ENCODE peak calls at places on chromosomes 16 and 17, in ten cellular contexts. One of them, this sample, is unnamed.

GRCh38 chr17:17315142-17315821 is 12.1 kb downstream of the NT5M start:
- DNase-seq in uterus: no peak
- DNase-seq in CD8-positive, alpha-beta T cell: no peak
- DNase-seq in fibroblast of the aortic adventitia: no peak
- DNase-seq in GM12878: no peak
- DNase-seq in AG09309: no peak
- DNase-seq in cardiac fibroblast: no peak
- DNase-seq in testis: no peak
- DNase-seq in ovary: no peak
- DNase-seq in prostate gland: peak
- DNase-seq in this sample: no peak

GRCh38 chr16:74297296-74297665 is 667 bp downstream of the PSMD7 start:
- DNase-seq in uterus: peak
- DNase-seq in CD8-positive, alpha-beta T cell: no peak
- DNase-seq in fibroblast of the aortic adventitia: peak
- DNase-seq in GM12878: no peak
- DNase-seq in AG09309: no peak
- DNase-seq in cardiac fibroblast: peak
- DNase-seq in testis: no peak
- DNase-seq in ovary: peak
- DNase-seq in prostate gland: peak
- DNase-seq in this sample: peak

GRCh38 chr16:71367243-71367976 is 8.9 kb downstream of the CALB2 start:
- DNase-seq in uterus: no peak
- DNase-seq in CD8-positive, alpha-beta T cell: no peak
- DNase-seq in fibroblast of the aortic adventitia: peak
- DNase-seq in GM12878: peak
- DNase-seq in AG09309: no peak
- DNase-seq in cardiac fibroblast: peak
- DNase-seq in testis: peak
- DNase-seq in ovary: no peak
- DNase-seq in prostate gland: no peak
- DNase-seq in this sample: peak

GRCh38 chr16:30068750-30069574 is 3.4 kb downstream of the ALDOA start:
- DNase-seq in uterus: no peak
- DNase-seq in CD8-positive, alpha-beta T cell: no peak
- DNase-seq in fibroblast of the aortic adventitia: peak
- DNase-seq in GM12878: no peak
- DNase-seq in AG09309: no peak
- DNase-seq in cardiac fibroblast: peak
- DNase-seq in testis: no peak
- DNase-seq in ovary: no peak
- DNase-seq in prostate gland: no peak
- DNase-seq in this sample: peak

GRCh38 chr16:68369168-68369567 is 58.3 kb downstream of the PRMT7 start:
- DNase-seq in uterus: no peak
- DNase-seq in CD8-positive, alpha-beta T cell: no peak
- DNase-seq in fibroblast of the aortic adventitia: no peak
- DNase-seq in GM12878: no peak
- DNase-seq in AG09309: no peak
- DNase-seq in cardiac fibroblast: no peak
- DNase-seq in testis: no peak
- DNase-seq in ovary: no peak
- DNase-seq in prostate gland: no peak
- DNase-seq in this sample: no peak

GRCh38 chr16:57624806-57625500 is 3.5 kb upstream of the ADGRG1 start:
- DNase-seq in uterus: no peak
- DNase-seq in CD8-positive, alpha-beta T cell: no peak
- DNase-seq in fibroblast of the aortic adventitia: peak
- DNase-seq in GM12878: no peak
- DNase-seq in AG09309: no peak
- DNase-seq in cardiac fibroblast: peak
- DNase-seq in testis: no peak
- DNase-seq in ovary: no peak
- DNase-seq in prostate gland: no peak
- DNase-seq in this sample: no peak

GRCh38 chr16:14462811-14463210 is 167.2 kb downstream of the PARN start:
- DNase-seq in uterus: no peak
- DNase-seq in CD8-positive, alpha-beta T cell: no peak
- DNase-seq in fibroblast of the aortic adventitia: peak
- DNase-seq in GM12878: no peak
- DNase-seq in AG09309: no peak
- DNase-seq in cardiac fibroblast: no peak
- DNase-seq in testis: no peak
- DNase-seq in ovary: no peak
- DNase-seq in prostate gland: no peak
- DNase-seq in this sample: peak

GRCh38 chr17:44219636-44220210 is at the start of gene UBTF:
- DNase-seq in uterus: peak
- DNase-seq in CD8-positive, alpha-beta T cell: peak
- DNase-seq in fibroblast of the aortic adventitia: peak
- DNase-seq in GM12878: no peak
- DNase-seq in AG09309: no peak
- DNase-seq in cardiac fibroblast: peak
- DNase-seq in testis: peak
- DNase-seq in ovary: peak
- DNase-seq in prostate gland: peak
- DNase-seq in this sample: no peak

GRCh38 chr16:12317856-12318591 is 341.5 kb downstream of the SNX29 start:
- DNase-seq in uterus: no peak
- DNase-seq in CD8-positive, alpha-beta T cell: no peak
- DNase-seq in fibroblast of the aortic adventitia: no peak
- DNase-seq in GM12878: no peak
- DNase-seq in AG09309: no peak
- DNase-seq in cardiac fibroblast: no peak
- DNase-seq in testis: no peak
- DNase-seq in ovary: no peak
- DNase-seq in prostate gland: peak
- DNase-seq in this sample: no peak

GRCh38 chr17:10127819-10128375 is 70.5 kb downstream of the GAS7 start:
- DNase-seq in uterus: peak
- DNase-seq in CD8-positive, alpha-beta T cell: no peak
- DNase-seq in fibroblast of the aortic adventitia: peak
- DNase-seq in GM12878: no peak
- DNase-seq in AG09309: peak
- DNase-seq in cardiac fibroblast: peak
- DNase-seq in testis: peak
- DNase-seq in ovary: peak
- DNase-seq in prostate gland: no peak
- DNase-seq in this sample: peak

GRCh38 chr16:56615353-56615752 is 7.0 kb downstream of the MT2A start:
- DNase-seq in uterus: no peak
- DNase-seq in CD8-positive, alpha-beta T cell: no peak
- DNase-seq in fibroblast of the aortic adventitia: peak
- DNase-seq in GM12878: no peak
- DNase-seq in AG09309: no peak
- DNase-seq in cardiac fibroblast: peak
- DNase-seq in testis: no peak
- DNase-seq in ovary: no peak
- DNase-seq in prostate gland: no peak
- DNase-seq in this sample: peak

GRCh38 chr17:76367647-76368046 is 13.9 kb upstream of the PRPSAP1 start:
- DNase-seq in uterus: no peak
- DNase-seq in CD8-positive, alpha-beta T cell: no peak
- DNase-seq in fibroblast of the aortic adventitia: no peak
- DNase-seq in GM12878: no peak
- DNase-seq in AG09309: no peak
- DNase-seq in cardiac fibroblast: no peak
- DNase-seq in testis: no peak
- DNase-seq in ovary: no peak
- DNase-seq in prostate gland: no peak
- DNase-seq in this sample: no peak

GRCh38 chr17:76368545-76368944 is 14.8 kb upstream of the PRPSAP1 start:
- DNase-seq in uterus: no peak
- DNase-seq in CD8-positive, alpha-beta T cell: no peak
- DNase-seq in fibroblast of the aortic adventitia: no peak
- DNase-seq in GM12878: no peak
- DNase-seq in AG09309: no peak
- DNase-seq in cardiac fibroblast: no peak
- DNase-seq in testis: no peak
- DNase-seq in ovary: no peak
- DNase-seq in prostate gland: no peak
- DNase-seq in this sample: peak

GRCh38 chr17:76363107-76363801 is 9.5 kb upstream of the PRPSAP1 start:
- DNase-seq in uterus: no peak
- DNase-seq in CD8-positive, alpha-beta T cell: no peak
- DNase-seq in fibroblast of the aortic adventitia: no peak
- DNase-seq in GM12878: no peak
- DNase-seq in AG09309: no peak
- DNase-seq in cardiac fibroblast: no peak
- DNase-seq in testis: no peak
- DNase-seq in ovary: no peak
- DNase-seq in prostate gland: no peak
- DNase-seq in this sample: no peak

GRCh38 chr17:76366247-76366646 is 12.5 kb upstream of the PRPSAP1 start:
- DNase-seq in uterus: no peak
- DNase-seq in CD8-positive, alpha-beta T cell: no peak
- DNase-seq in fibroblast of the aortic adventitia: no peak
- DNase-seq in GM12878: no peak
- DNase-seq in AG09309: no peak
- DNase-seq in cardiac fibroblast: no peak
- DNase-seq in testis: no peak
- DNase-seq in ovary: no peak
- DNase-seq in prostate gland: no peak
- DNase-seq in this sample: no peak

DNA sequence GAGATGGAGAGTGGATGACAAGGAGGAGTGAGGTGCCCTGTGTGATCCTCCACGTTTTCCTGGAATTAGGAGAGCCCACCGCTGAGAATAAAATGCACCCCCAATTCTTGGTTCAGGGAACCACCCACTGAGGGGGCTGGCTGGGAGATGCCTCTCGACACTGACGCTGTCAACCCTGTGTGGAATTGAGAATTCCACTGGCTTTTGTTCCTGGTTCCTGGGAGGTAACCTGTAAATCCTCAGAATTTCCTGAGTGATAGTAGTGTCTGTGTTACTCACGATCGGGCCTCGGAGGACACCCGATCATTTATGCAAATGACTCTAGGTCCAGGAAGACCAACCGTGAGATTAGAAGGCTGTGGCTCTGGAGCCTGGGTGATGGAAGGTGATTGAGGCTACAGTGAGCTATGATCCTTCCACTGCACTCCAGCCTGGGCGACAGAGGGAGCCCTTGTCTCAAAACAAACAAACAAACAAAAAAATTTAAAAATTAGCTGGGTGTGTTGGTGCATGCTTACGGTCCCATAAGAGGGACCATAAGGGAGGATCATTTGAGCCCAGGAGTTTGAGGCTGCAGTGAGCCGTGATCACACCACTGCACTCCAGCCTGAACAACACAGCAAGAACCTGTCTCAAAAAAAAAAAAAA is 11.7 kb upstream of the PRPSAP1 start:
- DNase-seq in uterus: no peak
- DNase-seq in CD8-positive, alpha-beta T cell: no peak
- DNase-seq in fibroblast of the aortic adventitia: no peak
- DNase-seq in GM12878: no peak
- DNase-seq in AG09309: no peak
- DNase-seq in cardiac fibroblast: peak
- DNase-seq in testis: no peak
- DNase-seq in ovary: no peak
- DNase-seq in prostate gland: no peak
- DNase-seq in this sample: no peak
- TF ChIP-seq CTCF in uterus: no peak
- TF ChIP-seq CTCF in CD8-positive, alpha-beta T cell: no peak
- TF ChIP-seq CTCF in fibroblast of the aortic adventitia: peak
- TF ChIP-seq CTCF in GM12878: peak
- TF ChIP-seq CTCF in AG09309: no peak
- TF ChIP-seq CTCF in cardiac fibroblast: peak
- TF ChIP-seq CTCF in testis: no peak
- TF ChIP-seq CTCF in ovary: no peak
- TF ChIP-seq CTCF in prostate gland: no peak
- TF ChIP-seq CTCF in this sample: peak

DNA sequence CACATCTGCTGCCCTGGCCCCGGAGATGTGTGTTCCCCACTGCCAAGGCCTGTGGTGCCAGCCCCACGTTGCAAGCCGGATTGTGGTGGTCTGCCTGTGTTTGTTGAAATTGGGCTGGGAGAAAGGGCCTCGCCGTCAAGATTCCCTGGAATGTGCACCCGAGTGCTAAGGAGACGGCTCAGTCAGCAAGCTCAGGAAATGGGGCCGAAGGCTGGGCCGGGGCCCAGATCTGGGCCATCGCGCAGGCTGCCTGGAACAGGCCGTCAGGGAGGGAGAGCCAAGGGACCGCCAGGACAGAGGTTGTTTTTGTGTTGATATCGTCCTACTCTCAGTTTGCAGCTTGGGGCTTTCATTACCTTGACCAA is 89.6 kb downstream of the C16orf95 start:
- DNase-seq in uterus: no peak
- DNase-seq in CD8-positive, alpha-beta T cell: no peak
- DNase-seq in fibroblast of the aortic adventitia: no peak
- DNase-seq in GM12878: no peak
- DNase-seq in AG09309: no peak
- DNase-seq in cardiac fibroblast: peak
- DNase-seq in testis: peak
- DNase-seq in ovary: no peak
- DNase-seq in prostate gland: no peak
- DNase-seq in this sample: no peak
- H3K4me3 ChIP-seq in uterus: no peak
- H3K4me3 ChIP-seq in CD8-positive, alpha-beta T cell: no peak
- H3K4me3 ChIP-seq in fibroblast of the aortic adventitia: no peak
- H3K4me3 ChIP-seq in GM12878: no peak
- H3K4me3 ChIP-seq in AG09309: no peak
- H3K4me3 ChIP-seq in cardiac fibroblast: no peak
- H3K4me3 ChIP-seq in testis: no peak
- H3K4me3 ChIP-seq in ovary: no peak
- H3K4me3 ChIP-seq in prostate gland: no peak
- H3K4me3 ChIP-seq in this sample: no peak

GRCh38 chr17:792277-792676 is 10.1 kb downstream of the MRM3 start:
- DNase-seq in uterus: no peak
- DNase-seq in CD8-positive, alpha-beta T cell: no peak
- DNase-seq in fibroblast of the aortic adventitia: no peak
- DNase-seq in GM12878: no peak
- DNase-seq in AG09309: no peak
- DNase-seq in cardiac fibroblast: no peak
- DNase-seq in testis: no peak
- DNase-seq in ovary: no peak
- DNase-seq in prostate gland: no peak
- DNase-seq in this sample: peak
- TF ChIP-seq CTCF in uterus: no peak
- TF ChIP-seq CTCF in CD8-positive, alpha-beta T cell: no peak
- TF ChIP-seq CTCF in fibroblast of the aortic adventitia: no peak
- TF ChIP-seq CTCF in GM12878: no peak
- TF ChIP-seq CTCF in AG09309: no peak
- TF ChIP-seq CTCF in cardiac fibroblast: no peak
- TF ChIP-seq CTCF in testis: no peak
- TF ChIP-seq CTCF in ovary: no peak
- TF ChIP-seq CTCF in prostate gland: no peak
- TF ChIP-seq CTCF in this sample: no peak

DNA sequence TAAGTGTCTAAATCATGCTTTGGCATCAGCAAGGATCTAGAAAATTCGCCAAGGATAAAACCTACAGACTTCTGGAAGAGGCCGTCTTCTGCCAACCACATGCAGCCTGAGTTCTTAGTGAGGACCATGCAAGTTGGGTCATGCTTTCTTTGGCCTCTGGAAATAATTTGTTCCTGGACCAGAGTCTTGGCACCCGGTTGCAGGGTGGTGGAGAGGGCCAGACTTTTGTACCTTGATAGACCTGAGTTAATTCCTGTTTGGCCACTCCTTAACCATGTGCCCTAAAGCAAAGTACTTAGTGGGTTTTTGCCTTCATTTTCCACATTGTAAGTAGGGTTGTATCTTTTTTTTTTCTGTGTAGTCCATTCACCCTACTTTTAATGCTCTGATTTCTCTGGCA is 283.4 kb upstream of the IRX5 start:
- DNase-seq in uterus: no peak
- DNase-seq in CD8-positive, alpha-beta T cell: no peak
- DNase-seq in fibroblast of the aortic adventitia: no peak
- DNase-seq in GM12878: no peak
- DNase-seq in AG09309: no peak
- DNase-seq in cardiac fibroblast: no peak
- DNase-seq in testis: no peak
- DNase-seq in ovary: no peak
- DNase-seq in prostate gland: peak
- DNase-seq in this sample: no peak
- H3K4me3 ChIP-seq in uterus: no peak
- H3K4me3 ChIP-seq in CD8-positive, alpha-beta T cell: no peak
- H3K4me3 ChIP-seq in fibroblast of the aortic adventitia: no peak
- H3K4me3 ChIP-seq in GM12878: no peak
- H3K4me3 ChIP-seq in AG09309: no peak
- H3K4me3 ChIP-seq in cardiac fibroblast: no peak
- H3K4me3 ChIP-seq in testis: no peak
- H3K4me3 ChIP-seq in ovary: no peak
- H3K4me3 ChIP-seq in prostate gland: no peak
- H3K4me3 ChIP-seq in this sample: no peak